ENCODE peak calls at places on chromosomes 11 and 22, in five cellular contexts. K is DND-41; Y is body of pancreas; V is heart right ventricle; Z is CD8-positive, alpha-beta T cell. S is an unnamed sample.

GRCh38 chr11:121551463-121551862 is 98.7 kb upstream of the SORL1-AS1 start:
- DNase-seq in Y (no peak), Z (no peak), V (no peak), K (no peak), S (no peak)

GRCh38 chr22:17980013-17980510 is 44.3 kb downstream of the MICAL3 start:
- DNase-seq in V (no peak), Z (no peak), Y (no peak), K (no peak), S (no peak)

GRCh38 chr22:16819249-16819648 is 6.0 kb downstream of the XKR3 start:
- DNase-seq in Y (no peak), K (no peak), V (no peak), Z (no peak), S (no peak)

GRCh38 chr11:116736763-116737162 is 36.0 kb downstream of the BUD13 start:
- DNase-seq in K (no peak), Y (no peak), Z (no peak), V (no peak), S (no peak)

GRCh38 chr11:112581747-112582146 is 321.1 kb upstream of the PLET1 start:
- DNase-seq in Y (no peak), K (no peak), V (no peak), Z (no peak), S (no peak)

GRCh38 chr22:47678667-47679287 is 916.3 kb downstream of the TBC1D22A start:
- DNase-seq in Y (no peak), K (no peak), Z (no peak), V (no peak), S (no peak)

GRCh38 chr22:48752451-48753380 is 1075.0 kb downstream of the BRD1 start:
- DNase-seq in Z (no peak), K (no peak), Y (no peak), V (no peak), S (no peak)

GRCh38 chr11:58134151-58134550 is 8.8 kb upstream of the OR9I1 start:
- DNase-seq in V (no peak), Y (no peak), K (no peak), Z (no peak), S (no peak)

GRCh38 chr11:78230161-78230877 is 41.6 kb downstream of the USP35 start:
- DNase-seq in Y (no peak), Z (no peak), K (no peak), V (peak; percentile 67), S (no peak)

GRCh38 chr22:16932577-16932976 is 75.4 kb downstream of the GAB4 start:
- DNase-seq in Y (no peak), V (no peak), K (no peak), Z (no peak), S (no peak)

GRCh38 chr11:61899146-61899841 is 7.9 kb upstream of the FADS3 start:
- DNase-seq in Y (peak; percentile 81), V (peak; percentile 84), Z (peak; percentile 90), K (peak; percentile 91), S (peak; percentile 87)

GRCh38 chr11:122287401-122287800 is 171.4 kb upstream of the BLID start:
- DNase-seq in Y (no peak), K (peak; percentile 12), Z (no peak), V (no peak), S (no peak)

GRCh38 chr22:28034760-28035401 is 115.8 kb upstream of the PITPNB start:
- DNase-seq in Y (peak; percentile 70), V (peak; percentile 92), Z (no peak), K (peak; percentile 89), S (no peak)

GRCh38 chr11:56819916-56820315 is 71.4 kb upstream of the OR9G4 start:
- DNase-seq in K (no peak), Z (no peak), V (no peak), Y (no peak), S (no peak)

GRCh38 chr11:122523841-122524531 is 131.5 kb upstream of the UBASH3B start:
- DNase-seq in K (no peak), V (peak; percentile 22), Z (no peak), Y (no peak), S (no peak)

GRCh38 chr11:111631034-111631665 is 28.9 kb downstream of the SIK2 start:
- DNase-seq in V (no peak), K (no peak), Y (no peak), Z (no peak), S (no peak)

GRCh38 chr11:79019981-79020380 is 420.8 kb downstream of the TENM4 start:
- DNase-seq in K (no peak), Y (no peak), V (no peak), Z (no peak), S (no peak)

GRCh38 chr22:49076300-49077035 is 751.2 kb downstream of the BRD1 start:
- DNase-seq in Y (no peak), Z (no peak), V (no peak), K (no peak), S (no peak)

GRCh38 chr11:6557063-6557462 is 46.4 kb downstream of the RRP8 start:
- DNase-seq in Z (no peak), V (no peak), Y (no peak), K (no peak), S (no peak)

GRCh38 chr11:8221025-8221723 is 42.5 kb downstream of the LMO1 start:
- DNase-seq in Z (no peak), V (no peak), K (no peak), Y (no peak), S (no peak)

GRCh38 chr22:46984751-46985506 is 222.5 kb downstream of the TBC1D22A start:
- DNase-seq in V (no peak), Y (peak; percentile 51), K (no peak), Z (no peak), S (no peak)

GRCh38 chr22:37803195-37803635 is 4.5 kb upstream of the GCAT start:
- DNase-seq in Z (no peak), Y (no peak), K (no peak), V (no peak), S (no peak)

GRCh38 chr11:20835561-20835960 is 166.2 kb downstream of the NELL1 start:
- DNase-seq in Y (no peak), V (no peak), K (no peak), Z (no peak), S (no peak)

GRCh38 chr11:71200172-71200716 is 52.1 kb downstream of the SHANK2 start:
- DNase-seq in K (no peak), Y (no peak), V (no peak), Z (no peak), S (no peak)

GRCh38 chr11:57640068-57640800 is 9.5 kb downstream of the YPEL4 start:
- DNase-seq in K (no peak), Z (no peak), Y (no peak), V (no peak), S (no peak)

GRCh38 chr11:123601136-123601535 is 53.3 kb downstream of the SCN3B start:
- DNase-seq in Y (no peak), V (no peak), K (no peak), Z (no peak), S (no peak)
- H3K27ac ChIP-seq in Y (no peak overlapping the region), V (no peak overlapping the region), K (no peak overlapping the region), Z (no peak overlapping the region), S (no peak overlapping the region)

GRCh38 chr11:12128191-12128841 is 17.9 kb downstream of the MICAL2 start:
- DNase-seq in Y (no peak), V (no peak), K (no peak), Z (no peak), S (no peak)

GRCh38 chr11:12129227-12129626 is 18.8 kb downstream of the MICAL2 start:
- DNase-seq in Y (no peak), V (no peak), Z (no peak), K (no peak), S (no peak)

GRCh38 chr11:12126352-12127019 is 16.1 kb downstream of the MICAL2 start:
- DNase-seq in Y (no peak), K (no peak), V (no peak), Z (no peak), S (no peak)

GRCh38 chr11:12125609-12126149 is 15.3 kb downstream of the MICAL2 start:
- DNase-seq in V (no peak), Z (no peak), K (no peak), Y (peak; percentile 52), S (no peak)

DNA sequence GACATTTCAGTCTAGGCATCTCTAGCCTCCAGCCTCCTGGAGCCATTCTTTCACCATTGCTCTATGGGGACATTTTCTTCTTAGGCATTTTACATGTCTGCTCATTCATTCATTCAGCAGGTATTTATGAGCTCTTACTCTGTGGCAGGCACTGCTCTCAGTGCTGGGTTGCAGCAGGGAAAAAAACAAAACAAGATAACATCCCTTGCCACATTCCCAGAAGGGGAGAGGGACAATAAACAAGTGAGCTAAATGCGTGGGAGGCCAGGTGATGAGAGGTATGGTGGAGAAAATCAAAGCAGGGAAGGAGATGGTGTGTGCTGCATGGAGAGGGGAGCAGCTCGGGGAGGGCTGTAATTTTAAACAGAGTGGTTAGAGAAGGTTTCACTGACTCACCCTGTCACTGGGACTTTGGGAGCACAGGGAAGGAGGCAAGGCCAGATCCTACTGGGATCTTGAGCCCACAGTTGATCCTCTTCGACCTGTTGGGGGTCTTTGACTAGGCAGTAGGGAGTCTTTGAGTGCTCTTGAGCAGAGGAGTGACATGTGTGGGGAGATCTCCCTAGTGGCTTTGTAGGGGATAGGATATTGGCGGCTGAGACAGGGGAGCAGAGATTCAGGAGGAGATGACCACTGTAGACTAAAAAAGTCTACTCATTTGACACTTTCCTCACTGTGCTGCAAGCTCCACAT is 17.0 kb downstream of the MICAL2 start:
- DNase-seq in K (no peak), Z (no peak), V (no peak), Y (no peak), S (no peak)
- H3K4me1 ChIP-seq in K (peaks cover 5% of the 10 kb centered on the region), Z (peaks cover 5% of the 10 kb centered on the region), V (peaks cover 21% of the 10 kb centered on the region), Y (peaks cover 14% of the 10 kb centered on the region), S (peaks cover 15% of the 10 kb centered on the region)

DNA sequence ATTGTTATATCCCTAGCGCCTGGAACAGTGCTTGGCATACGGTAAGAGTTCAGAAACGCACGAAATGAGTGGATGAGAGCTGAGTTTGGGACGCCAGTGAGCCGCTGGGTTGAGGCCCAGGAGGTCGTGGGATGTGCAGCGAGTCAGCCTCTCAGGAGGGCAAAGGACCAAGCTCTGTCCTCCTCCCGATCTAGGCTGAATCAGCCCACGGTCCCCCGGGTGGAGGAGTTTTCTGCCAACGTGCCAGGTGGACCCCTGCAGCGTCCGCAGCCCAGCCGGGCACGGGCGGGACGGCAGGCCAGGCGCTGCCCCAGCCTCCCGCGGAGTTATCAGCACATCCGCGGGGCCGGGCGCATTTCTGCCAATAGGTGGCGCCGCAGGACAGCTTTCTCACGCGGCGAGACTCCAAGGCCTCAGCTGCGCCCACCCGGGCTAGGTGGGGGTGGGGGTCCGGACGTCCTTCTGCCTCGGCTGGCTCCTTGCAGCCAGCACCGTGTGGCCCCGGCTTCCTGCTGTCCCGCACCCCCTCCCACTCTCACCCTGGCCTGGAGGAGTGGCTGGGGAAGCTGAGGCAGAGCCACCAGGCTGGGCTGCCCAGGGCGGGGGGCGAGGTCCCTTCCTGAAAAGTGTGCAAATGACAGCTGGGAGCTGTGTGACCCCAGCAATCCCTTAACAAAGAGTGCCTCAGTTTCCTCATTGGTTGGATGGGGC is 2.2 kb upstream of the RPS19BP1 start:
- DNase-seq in K (peak; percentile 89), V (peak; percentile 81), Z (peak; percentile 74), Y (peak; percentile 87), S (peak; percentile 70)
- H3K27ac ChIP-seq in K (peak overlapping the region; percentile 55), V (no peak overlapping the region), Z (no peak overlapping the region), Y (peak overlapping the region; percentile 39), S (no peak overlapping the region)

DNA sequence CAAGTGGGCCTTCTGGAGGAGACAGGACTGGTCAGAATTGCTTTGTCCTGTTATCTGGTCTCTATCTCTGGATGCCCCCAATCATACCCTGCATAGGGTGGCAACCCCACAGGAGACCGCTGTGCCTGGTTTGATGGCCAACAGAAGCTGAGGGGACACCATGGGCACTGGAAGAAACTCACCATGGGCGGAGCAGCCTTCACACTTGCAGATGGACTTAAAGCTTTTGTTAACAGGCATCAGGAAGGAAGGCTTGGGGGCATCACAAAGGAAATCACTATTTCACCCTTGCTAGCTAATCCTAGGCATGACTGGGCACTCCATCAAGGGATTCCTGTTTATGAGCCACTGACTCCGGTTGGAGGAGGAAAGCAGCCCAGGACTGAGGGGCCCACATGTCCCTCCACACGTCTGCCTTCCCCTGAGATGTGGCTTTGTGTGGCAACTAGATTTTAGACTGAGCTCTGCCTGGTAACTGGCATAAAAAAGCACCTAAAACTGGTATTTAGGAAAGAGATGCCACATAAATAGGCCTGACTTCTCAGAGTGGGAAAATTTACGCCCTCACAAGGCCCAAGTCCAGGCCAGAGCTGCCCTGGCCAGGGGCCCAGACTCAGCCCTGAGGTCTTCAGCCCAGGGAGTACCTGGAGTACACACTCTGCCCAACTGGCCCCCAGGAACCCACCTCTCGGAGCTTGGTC is 57.0 kb upstream of the LYVE1 start:
- DNase-seq in Z (no peak), Y (no peak), K (no peak), V (no peak), S (no peak)
- H3K4me1 ChIP-seq in Z (peaks cover 27% of the 10 kb centered on the region), Y (no peaks in the 10 kb centered on the region), K (no peaks in the 10 kb centered on the region), V (no peaks in the 10 kb centered on the region), S (peaks cover 34% of the 10 kb centered on the region)

S was measured in CD8-positive, alpha-beta memory T cell.